ENCODE peak calls at places on chromosomes 11 and 22, in eight cellular contexts. T is IMR-90; J is mucosa of descending colon; S is left lung; U is foreskin fibroblast; G is Caco-2; B is activated CD8-positive, alpha-beta T cell treated with anti-CD3 and anti-CD28 coated beads for 36 hours; K is lung. Z is an unnamed sample.

GRCh38 chr11:65182258-65183170 is 786 bp downstream of the CAPN1 start:
- DNase-seq in T (no peak), J (peak), S (peak), U (peak), G (peak), B (peak), K (peak), Z (no peak)

GRCh38 chr22:22571862-22572261 is 12.8 kb upstream of the PRAME start:
- DNase-seq in T (no peak), J (no peak), S (no peak), U (no peak), G (no peak), B (no peak), K (no peak), Z (no peak)

GRCh38 chr11:101825551-101825950 is 89.3 kb upstream of the CEP126 start:
- DNase-seq in T (no peak), J (no peak), S (no peak), U (peak), G (no peak), B (no peak), K (no peak), Z (no peak)

GRCh38 chr22:41240377-41241132 is at the start of gene CHADL:
- DNase-seq in T (no peak), J (no peak), S (no peak), U (peak), G (no peak), B (no peak), K (no peak), Z (no peak)

GRCh38 chr11:33773399-33774355 is 643 bp downstream of the FBXO3 start:
- DNase-seq in T (peak), J (no peak), S (peak), U (peak), G (peak), B (peak), K (no peak), Z (no peak)

GRCh38 chr11:45885921-45886721 is 670 bp downstream of the MAPK8IP1 start:
- DNase-seq in T (no peak), J (no peak), S (peak), U (no peak), G (no peak), B (no peak), K (no peak), Z (no peak)

GRCh38 chr11:72227316-72228228 is 3.0 kb downstream of the INPPL1 start:
- DNase-seq in T (peak), J (no peak), S (no peak), U (peak), G (peak), B (no peak), K (peak), Z (no peak)

GRCh38 chr11:65169164-65169641 is 830 bp upstream of the SPDYC start:
- DNase-seq in T (peak), J (no peak), S (no peak), U (peak), G (no peak), B (no peak), K (no peak), Z (no peak)

GRCh38 chr11:27357250-27357649 is 5.8 kb downstream of the CCDC34 start:
- DNase-seq in T (no peak), J (no peak), S (no peak), U (no peak), G (no peak), B (no peak), K (no peak), Z (no peak)

GRCh38 chr11:26572770-26573402 is 823 bp upstream of the MUC15 start:
- DNase-seq in T (no peak), J (no peak), S (no peak), U (no peak), G (no peak), B (no peak), K (no peak), Z (no peak)

GRCh38 chr11:8759634-8760033 is 77.0 kb downstream of the RPL27A start:
- DNase-seq in T (no peak), J (no peak), S (no peak), U (no peak), G (no peak), B (no peak), K (no peak), Z (no peak)

GRCh38 chr11:47143322-47143721 is 33.4 kb downstream of the ARFGAP2 start:
- DNase-seq in T (peak), J (no peak), S (no peak), U (peak), G (peak), B (no peak), K (no peak), Z (no peak)

GRCh38 chr22:45554861-45555260 is 52.2 kb downstream of the FBLN1 start:
- DNase-seq in T (no peak), J (no peak), S (no peak), U (no peak), G (no peak), B (no peak), K (no peak), Z (no peak)

GRCh38 chr22:37566903-37567798 is 6.9 kb downstream of the CDC42EP1 start:
- DNase-seq in T (peak), J (peak), S (peak), U (peak), G (peak), B (peak), K (peak), Z (peak)

GRCh38 chr22:49650336-49651241 is 177.1 kb downstream of the BRD1 start:
- DNase-seq in T (no peak), J (peak), S (peak), U (no peak), G (no peak), B (no peak), K (no peak), Z (no peak)

GRCh38 chr11:15969701-15970329 is 386.5 kb downstream of the SOX6 start:
- DNase-seq in T (peak), J (no peak), S (no peak), U (peak), G (no peak), B (no peak), K (no peak), Z (no peak)

GRCh38 chr22:31089101-31090100 is 8.3 kb downstream of the SMTN start:
- DNase-seq in T (no peak), J (no peak), S (peak), U (peak), G (peak), B (peak), K (no peak), Z (peak)

GRCh38 chr22:50019316-50019715 is 6.8 kb upstream of the IL17REL start:
- DNase-seq in T (no peak), J (no peak), S (no peak), U (no peak), G (no peak), B (peak), K (no peak), Z (no peak)

GRCh38 chr11:115884800-115885445 is 380.7 kb upstream of the CADM1 start:
- DNase-seq in T (no peak), J (no peak), S (no peak), U (no peak), G (no peak), B (no peak), K (no peak), Z (no peak)

GRCh38 chr11:86558219-86558618 is 114.2 kb downstream of the ME3 start:
- DNase-seq in T (peak), J (no peak), S (no peak), U (peak), G (no peak), B (no peak), K (no peak), Z (no peak)

GRCh38 chr11:47233989-47234668 is 14.5 kb downstream of the ACP2 start:
- DNase-seq in T (peak), J (no peak), S (no peak), U (peak), G (peak), B (peak), K (no peak), Z (no peak)

GRCh38 chr11:84648413-84648812 is 978.7 kb downstream of the DLG2 start:
- DNase-seq in T (no peak), J (no peak), S (no peak), U (no peak), G (no peak), B (no peak), K (no peak), Z (no peak)

GRCh38 chr11:108847288-108847687 is 182.4 kb downstream of the DDX10 start:
- DNase-seq in T (no peak), J (no peak), S (no peak), U (no peak), G (no peak), B (no peak), K (no peak), Z (no peak)

GRCh38 chr11:8573750-8574149 is 20.3 kb downstream of the STK33 start:
- DNase-seq in T (no peak), J (no peak), S (no peak), U (no peak), G (no peak), B (no peak), K (no peak), Z (no peak)

GRCh38 chr11:108198833-108199232 is 23.6 kb downstream of the NPAT start:
- DNase-seq in T (no peak), J (no peak), S (peak), U (no peak), G (no peak), B (no peak), K (peak), Z (no peak)

GRCh38 chr11:119415517-119415916 is 7.5 kb downstream of the THY1 start:
- DNase-seq in T (no peak), J (no peak), S (no peak), U (no peak), G (no peak), B (no peak), K (no peak), Z (no peak)

GRCh38 chr11:128468106-128468505 is 119.3 kb downstream of the ETS1 start:
- DNase-seq in T (no peak), J (no peak), S (no peak), U (peak), G (no peak), B (no peak), K (no peak), Z (no peak)

GRCh38 chr11:120601566-120601965 is 90.0 kb downstream of the GRIK4 start:
- DNase-seq in T (peak), J (no peak), S (no peak), U (peak), G (no peak), B (no peak), K (no peak), Z (no peak)

GRCh38 chr11:86508604-86509471 is 134.2 kb downstream of the CCDC81 start:
- DNase-seq in T (peak), J (no peak), S (no peak), U (peak), G (no peak), B (no peak), K (no peak), Z (no peak)

GRCh38 chr11:65439331-65440181 is 17.0 kb downstream of the NEAT1 start:
- DNase-seq in T (peak), J (no peak), S (no peak), U (peak), G (no peak), B (peak), K (no peak), Z (no peak)

GRCh38 chr11:133577403-133577802 is 45.1 kb upstream of the OPCML start:
- DNase-seq in T (no peak), J (no peak), S (no peak), U (no peak), G (no peak), B (no peak), K (no peak), Z (no peak)

GRCh38 chr11:133579165-133580031 is 47.1 kb upstream of the OPCML start:
- DNase-seq in T (no peak), J (no peak), S (no peak), U (no peak), G (no peak), B (no peak), K (no peak), Z (no peak)

GRCh38 chr11:133581091-133581490 is 48.8 kb upstream of the OPCML start:
- DNase-seq in T (no peak), J (no peak), S (no peak), U (no peak), G (no peak), B (no peak), K (no peak), Z (no peak)

GRCh38 chr11:133570376-133570775 is 38.1 kb upstream of the OPCML start:
- DNase-seq in T (no peak), J (no peak), S (no peak), U (no peak), G (no peak), B (no peak), K (no peak), Z (no peak)

GRCh38 chr11:133576351-133576750 is 44.0 kb upstream of the OPCML start:
- DNase-seq in T (no peak), J (no peak), S (no peak), U (no peak), G (no peak), B (peak), K (no peak), Z (no peak)
- TF ChIP-seq CTCF in T (no peak), J (no peak), S (no peak), U (no peak), G (no peak), B (no peak), K (no peak), Z (no peak)

DNA sequence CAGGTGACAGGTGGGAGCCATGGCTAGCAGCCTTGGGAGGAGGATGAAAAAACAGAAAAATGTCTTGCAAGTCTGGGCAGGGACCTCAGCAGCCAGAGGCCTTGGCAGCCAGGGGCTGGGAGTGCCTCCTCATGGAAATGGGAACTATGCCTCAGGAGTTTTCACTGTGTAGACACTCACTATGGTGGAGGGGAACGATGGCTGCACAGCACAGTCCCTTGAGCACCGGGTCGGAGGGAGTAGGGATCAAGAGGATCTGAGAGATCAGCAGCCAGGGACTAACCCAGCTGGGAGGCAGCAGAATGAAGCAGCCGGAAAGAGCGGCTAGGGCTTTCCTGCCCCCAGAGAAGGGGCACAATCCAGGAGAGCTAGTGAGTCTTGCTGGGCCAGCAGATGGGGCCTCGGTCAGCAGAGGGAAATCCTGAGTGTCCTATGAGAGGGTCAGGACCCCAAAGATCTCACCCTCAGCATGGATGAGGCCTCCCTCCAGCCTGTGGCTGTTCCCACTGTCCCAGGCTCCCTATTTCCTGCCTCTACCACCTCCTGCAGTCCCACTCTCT is 6.2 kb upstream of the FTH1 start:
- DNase-seq in T (no peak), J (no peak), S (no peak), U (no peak), G (no peak), B (no peak), K (no peak), Z (peak)
- TF ChIP-seq CTCF in T (no peak), J (no peak), S (no peak), U (no peak), G (no peak), B (no peak), K (no peak), Z (no peak)

DNA sequence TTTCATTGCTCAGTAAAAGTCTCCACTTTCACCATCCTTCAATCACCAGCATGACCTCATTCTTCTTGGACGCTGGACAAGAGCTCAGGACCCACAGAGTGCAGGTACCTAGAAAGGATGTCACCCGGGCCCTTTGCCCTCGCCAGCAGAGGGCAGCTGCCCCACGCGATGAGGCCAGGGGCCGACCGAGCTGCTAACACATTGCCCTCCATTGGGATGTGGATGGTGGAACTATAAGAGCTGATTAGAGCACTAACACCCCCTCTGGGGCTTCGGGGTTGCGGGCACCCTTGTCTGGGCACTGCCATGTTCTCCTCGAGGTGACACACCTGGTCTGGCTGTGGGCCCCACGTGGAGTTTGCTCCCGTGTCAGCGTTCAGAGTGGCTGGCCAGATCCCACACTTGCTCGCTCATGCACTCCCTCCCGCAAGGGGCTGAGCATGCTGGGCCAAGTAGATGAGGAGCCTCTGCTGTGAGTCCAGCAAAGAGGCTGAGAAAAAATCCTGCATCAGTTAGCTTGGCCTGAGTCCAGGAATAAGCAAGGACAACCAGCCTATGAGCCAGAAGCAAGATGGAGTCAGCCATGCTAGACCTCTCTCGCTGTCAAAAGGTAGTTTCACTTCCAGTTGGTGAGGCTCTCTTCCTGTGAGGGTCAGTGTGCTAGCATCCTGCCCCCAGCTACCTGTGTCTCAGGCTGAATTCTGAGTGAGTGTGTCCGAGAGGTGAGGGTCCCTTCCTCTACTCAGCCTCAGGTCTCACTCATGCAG is 9.8 kb downstream of the KRTAP5-6 start:
- DNase-seq in T (no peak), J (no peak), S (peak), U (no peak), G (no peak), B (peak), K (no peak), Z (no peak)
- TF ChIP-seq CTCF in T (peak), J (no peak), S (no peak), U (peak), G (no peak), B (peak), K (no peak), Z (no peak)

GRCh38 chr11:75350743-75351540 is 519 bp downstream of the ARRB1 start:
- DNase-seq in T (peak), J (peak), S (peak), U (peak), G (peak), B (peak), K (peak), Z (peak)
- TF ChIP-seq CTCF in T (peak), J (no peak), S (no peak), U (no peak), G (no peak), B (peak), K (no peak), Z (no peak)